ENCODE peak calls at places on chromosomes 3 and 15, in seven cellular contexts. F, I, O, X, C, R and G are unnamed samples.

GRCh38 chr3:71803248-71803647 is 18.3 kb upstream of the PROK2 start:
- DNase-seq in F (no peak), I (no peak), O (no peak), X (no peak), C (no peak), R (peak; percentile 33), G (no peak)

GRCh38 chr15:93088200-93088980 is 621 bp downstream of the RGMA start:
- DNase-seq in F (peak; percentile 49), I (no peak), O (peak; percentile 15), X (peak; percentile 31), C (peak; percentile 61), R (peak; percentile 72), G (no peak)

GRCh38 chr15:53197426-53197839 is 407.3 kb upstream of the ONECUT1 start:
- DNase-seq in F (peak; percentile 75), I (peak; percentile 77), O (peak; percentile 51), X (peak; percentile 81), C (peak; percentile 31), R (peak; percentile 90), G (peak; percentile 37)

GRCh38 chr3:72310028-72310987 is 525.4 kb upstream of the PROK2 start:
- DNase-seq in F (peak; percentile 42), I (no peak), O (peak; percentile 51), X (peak; percentile 37), C (peak; percentile 43), R (no peak), G (no peak)

GRCh38 chr15:73674587-73674986 is 9.6 kb upstream of the CD276 start:
- DNase-seq in F (no peak), I (no peak), O (no peak), X (no peak), C (no peak), R (no peak), G (no peak)

GRCh38 chr3:122258757-122259371 is 66.2 kb upstream of the CSTA start:
- DNase-seq in F (peak; percentile 68), I (peak; percentile 69), O (peak; percentile 79), X (peak; percentile 82), C (peak; percentile 56), R (peak; percentile 86), G (peak; percentile 18)

GRCh38 chr3:177597325-177598109 is 400.2 kb upstream of the TBL1XR1 start:
- DNase-seq in F (peak; percentile 85), I (no peak), O (peak; percentile 97), X (peak; percentile 30), C (no peak), R (no peak), G (no peak)

GRCh38 chr3:127074900-127075360 is 92.0 kb downstream of the PLXNA1 start:
- DNase-seq in F (peak; percentile 41), I (peak; percentile 54), O (peak; percentile 65), X (no peak), C (no peak), R (peak; percentile 57), G (no peak)

GRCh38 chr3:98793971-98794370 is 30.8 kb downstream of the ST3GAL6 start:
- DNase-seq in F (no peak), I (no peak), O (no peak), X (no peak), C (no peak), R (no peak), G (no peak)

GRCh38 chr3:29185706-29186105 is 95.2 kb upstream of the RBMS3 start:
- DNase-seq in F (no peak), I (no peak), O (peak; percentile 33), X (no peak), C (no peak), R (no peak), G (no peak)

GRCh38 chr3:155262295-155262694 is 31.2 kb downstream of the STRIT1 start:
- DNase-seq in F (no peak), I (no peak), O (no peak), X (no peak), C (no peak), R (no peak), G (no peak)

GRCh38 chr3:129554356-129555120 is 11.6 kb downstream of the H1-8 start:
- DNase-seq in F (no peak), I (no peak), O (no peak), X (no peak), C (no peak), R (no peak), G (no peak)

GRCh38 chr3:178203650-178204049 is 332.6 kb upstream of the KCNMB2 start:
- DNase-seq in F (no peak), I (no peak), O (peak; percentile 47), X (no peak), C (no peak), R (no peak), G (no peak)

GRCh38 chr3:185552358-185552877 is at the start of gene LIPH:
- DNase-seq in F (peak; percentile 92), I (peak; percentile 41), O (peak; percentile 32), X (peak; percentile 52), C (no peak), R (peak; percentile 40), G (no peak)

GRCh38 chr3:8990266-8991215 is 27.3 kb upstream of the RAD18 start:
- DNase-seq in F (no peak), I (peak; percentile 25), O (peak; percentile 68), X (no peak), C (no peak), R (no peak), G (no peak)

GRCh38 chr3:11589706-11590105 is 54.0 kb downstream of the VGLL4 start:
- DNase-seq in F (no peak), I (no peak), O (no peak), X (no peak), C (no peak), R (no peak), G (no peak)
- H3K27ac ChIP-seq in F (no peak overlapping the region), I (no peak overlapping the region), O (peak overlapping the region; percentile 93), X (peak overlapping the region; percentile 79), C (no peak overlapping the region), R (no peak overlapping the region), G (peak overlapping the region; percentile 85)

DNA sequence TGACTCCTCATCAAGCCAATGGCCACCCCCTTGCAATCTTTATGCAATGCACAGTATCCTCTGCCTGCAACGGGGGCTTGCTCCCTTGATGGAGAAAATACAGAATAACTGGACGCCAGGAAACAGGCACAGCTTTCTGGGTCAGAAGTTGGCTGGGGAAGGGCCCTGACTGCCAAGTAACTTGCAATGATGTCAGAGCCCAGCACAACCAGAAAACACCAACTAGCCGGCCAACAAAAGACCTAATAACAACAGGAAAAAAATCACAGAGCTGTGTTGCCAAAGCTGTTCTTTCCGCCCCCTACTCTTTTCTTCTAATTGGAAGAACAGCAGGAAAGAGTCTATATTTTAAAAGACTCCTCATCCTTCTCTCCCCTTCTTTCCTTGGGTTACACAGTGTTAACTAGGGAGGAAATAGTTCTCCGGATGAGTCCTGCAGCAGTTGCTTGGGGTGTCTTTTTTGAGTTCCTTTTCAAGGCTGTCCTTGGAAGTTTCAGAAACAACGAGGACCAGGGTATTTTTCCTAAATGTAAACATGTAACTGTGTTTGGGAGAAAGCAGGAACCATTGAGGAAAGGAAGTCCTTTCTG is 1.4 kb upstream of the SEMA6D start:
- DNase-seq in F (no peak), I (no peak), O (peak; percentile 64), X (peak; percentile 37), C (peak; percentile 17), R (no peak), G (peak; percentile 53)
- H3K27ac ChIP-seq in F (no peak overlapping the region), I (peak overlapping the region; percentile 97), O (peak overlapping the region; percentile 85), X (no peak overlapping the region), C (peak overlapping the region; percentile 53), R (no peak overlapping the region), G (peak overlapping the region; percentile 94)

DNA sequence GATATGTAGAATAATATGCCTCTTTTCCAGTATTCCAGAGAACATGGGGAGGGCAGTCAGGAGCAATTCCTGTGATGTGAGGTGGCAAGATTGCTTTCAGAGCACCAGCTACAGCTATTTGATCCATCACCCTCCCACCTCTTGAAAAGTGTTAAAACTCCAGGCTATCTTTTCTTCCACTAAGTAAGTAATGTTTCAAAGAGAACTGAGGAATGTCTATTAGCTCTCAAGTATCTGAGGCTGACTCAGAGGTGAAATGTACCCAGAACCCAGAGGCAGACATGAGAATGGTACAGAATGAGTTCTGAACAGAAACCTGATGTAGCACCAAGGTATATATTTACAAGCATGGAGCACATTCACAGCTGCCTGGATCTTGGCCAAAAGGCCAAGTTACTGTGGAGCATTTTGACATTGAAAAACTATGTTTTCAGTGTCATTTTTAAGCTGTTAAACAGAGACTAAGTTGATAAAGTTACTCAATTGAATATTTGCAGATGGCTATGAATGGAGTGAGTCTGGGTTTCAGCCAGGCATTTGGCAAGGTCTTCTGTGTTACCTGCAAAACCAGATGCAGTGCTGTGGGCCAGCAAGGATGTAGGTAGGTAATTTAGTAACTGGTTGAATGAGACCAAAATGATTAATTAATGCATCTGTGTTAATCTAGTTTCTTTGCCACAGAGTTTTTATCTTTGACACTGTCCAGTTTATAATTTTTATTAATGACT is 227.7 kb upstream of the CD96 start:
- DNase-seq in F (no peak), I (no peak), O (no peak), X (no peak), C (no peak), R (no peak), G (no peak)
- H3K27ac ChIP-seq in F (no peak overlapping the region), I (no peak overlapping the region), O (no peak overlapping the region), X (no peak overlapping the region), C (no peak overlapping the region), R (no peak overlapping the region), G (no peak overlapping the region)

GRCh38 chr3:119187266-119187665 is 13.9 kb downstream of the UPK1B start:
- DNase-seq in F (no peak), I (no peak), O (no peak), X (no peak), C (no peak), R (no peak), G (no peak)
- H3K27ac ChIP-seq in F (no peak overlapping the region), I (no peak overlapping the region), O (no peak overlapping the region), X (no peak overlapping the region), C (no peak overlapping the region), R (no peak overlapping the region), G (no peak overlapping the region)